ENCODE peak calls at places on chromosomes 7 and 10, in five cellular contexts. I is A549, F is right atrium auricular region, S is transverse colon, Y is OCI-LY7. N is an unnamed sample.

GRCh38 chr10:73956476-73957338 is 41.2 kb upstream of the VCL start:
- DNase-seq in I (no peak), S (no peak), Y (peak), F (no peak), N (no peak)

GRCh38 chr7:135200824-135201331 is 10.4 kb downstream of the WDR91 start:
- DNase-seq in I (no peak), S (no peak), F (no peak), Y (no peak), N (no peak)

GRCh38 chr10:50614444-50615137 is 9.2 kb downstream of the SGMS1 start:
- DNase-seq in I (peak), Y (peak), S (no peak), F (no peak), N (peak)

GRCh38 chr7:77409739-77410545 is 6.2 kb downstream of the GSAP start:
- DNase-seq in F (no peak), I (peak), S (no peak), Y (no peak), N (no peak)

GRCh38 chr7:20329389-20330175 is 1.1 kb upstream of the ITGB8 start:
- DNase-seq in F (peak), I (peak), Y (no peak), S (peak), N (peak)

GRCh38 chr7:6166443-6166871 is 106.0 kb downstream of the CYTH3 start:
- DNase-seq in I (no peak), S (no peak), F (no peak), Y (peak), N (no peak)

GRCh38 chr7:7504910-7505704 is 30.6 kb downstream of the COL28A1 start:
- DNase-seq in S (no peak), Y (no peak), F (no peak), I (no peak), N (no peak)

GRCh38 chr7:75931676-75932075 is 16.7 kb downstream of the POR start:
- DNase-seq in Y (no peak), S (no peak), I (no peak), F (no peak), N (peak)

GRCh38 chr10:100882681-100883321 is 30.0 kb upstream of the SLF2 start:
- DNase-seq in Y (no peak), S (no peak), F (no peak), I (no peak), N (no peak)

GRCh38 chr10:97046426-97047072 is 139.2 kb downstream of the SLIT1 start:
- DNase-seq in F (no peak), S (no peak), Y (no peak), I (no peak), N (no peak)

DNA sequence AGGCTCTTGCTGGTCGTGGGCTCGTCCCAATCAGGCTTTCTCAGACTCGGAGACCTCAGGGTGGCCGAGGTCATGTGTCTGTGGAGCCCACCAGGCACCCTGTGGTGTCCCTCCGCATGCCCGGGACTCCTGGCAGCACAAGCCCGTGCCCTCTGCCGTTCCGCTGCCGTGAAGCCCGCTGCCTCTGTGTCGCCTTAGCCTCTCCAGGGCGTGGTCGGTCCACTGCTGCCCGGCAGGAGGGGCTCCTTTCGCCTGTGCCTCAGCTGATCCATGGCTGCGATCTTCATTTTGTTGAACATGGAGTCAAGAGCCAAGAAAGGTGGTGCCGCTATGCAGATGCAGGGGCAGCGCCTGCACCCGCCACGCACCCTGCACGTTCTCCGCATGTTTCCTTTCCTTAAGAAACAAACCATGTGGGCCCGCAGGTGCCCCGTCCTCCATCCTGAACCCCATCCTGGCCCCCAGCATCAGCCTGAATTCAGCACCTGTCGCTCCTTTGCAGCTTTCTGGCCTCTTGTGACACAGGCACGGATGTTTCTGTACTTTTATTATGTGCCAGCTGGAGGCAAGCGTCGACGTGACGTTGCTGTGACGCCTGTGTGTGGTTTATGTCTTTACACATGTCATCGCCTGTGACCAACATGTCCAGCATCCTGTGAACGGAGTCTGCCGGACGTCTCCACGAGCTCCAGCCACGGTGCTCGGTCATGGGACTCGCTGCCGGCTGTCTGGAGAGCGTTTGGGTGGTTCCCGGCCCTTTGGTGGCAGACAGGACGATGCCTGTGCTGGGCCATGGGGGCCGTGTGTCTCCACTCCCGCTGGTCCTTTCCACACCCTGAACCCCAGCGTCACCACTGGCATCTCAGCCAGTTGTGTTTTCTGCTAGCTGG is 69.9 kb downstream of the NKX6-2 start:
- DNase-seq in S (no peak), I (no peak), F (no peak), Y (no peak), N (no peak)
- H3K27ac ChIP-seq in S (no peak), I (no peak), F (no peak), Y (no peak), N (no peak)

DNA sequence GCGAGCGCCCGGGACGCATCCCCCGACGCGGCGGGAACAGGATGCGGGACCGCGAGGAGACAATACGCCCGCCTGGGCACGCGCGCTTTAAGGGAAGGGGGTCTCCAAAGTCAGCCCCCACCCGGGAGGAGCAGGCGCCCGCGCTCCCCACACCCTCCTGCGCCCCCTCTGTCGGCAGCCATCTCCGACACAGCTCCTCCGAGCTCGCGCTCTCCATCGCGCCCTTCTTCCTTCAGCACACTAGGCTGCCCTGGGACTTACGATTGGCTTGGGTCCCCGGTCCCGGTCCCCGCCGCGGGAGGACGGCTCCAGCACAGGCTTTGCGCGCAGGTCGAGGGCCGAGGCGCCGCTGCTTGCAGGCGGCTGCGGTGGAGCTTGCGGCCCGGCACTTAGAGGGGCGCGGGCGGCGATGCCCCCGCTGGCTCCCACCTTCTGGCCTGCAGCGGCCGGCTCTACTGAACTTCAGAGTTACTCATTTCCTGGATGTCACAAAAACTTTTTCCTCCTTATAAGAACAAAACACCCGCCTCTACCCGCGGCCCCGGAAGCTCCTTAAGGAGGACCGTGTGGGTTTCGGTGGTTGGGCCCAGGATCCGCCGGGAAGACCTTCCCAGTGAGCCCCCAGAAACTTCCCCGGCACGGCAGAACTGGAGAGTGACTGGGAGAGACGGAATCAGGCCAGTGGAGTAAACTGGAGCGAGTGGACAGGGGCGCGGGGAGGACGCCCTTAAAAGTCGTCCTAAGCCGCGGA is at the start of gene ITPRIP:
- DNase-seq in F (peak), S (peak), I (peak), Y (peak), N (peak)
- TF ChIP-seq CTCF in F (peak), S (no peak), I (no peak), Y (peak), N (peak)

DNA sequence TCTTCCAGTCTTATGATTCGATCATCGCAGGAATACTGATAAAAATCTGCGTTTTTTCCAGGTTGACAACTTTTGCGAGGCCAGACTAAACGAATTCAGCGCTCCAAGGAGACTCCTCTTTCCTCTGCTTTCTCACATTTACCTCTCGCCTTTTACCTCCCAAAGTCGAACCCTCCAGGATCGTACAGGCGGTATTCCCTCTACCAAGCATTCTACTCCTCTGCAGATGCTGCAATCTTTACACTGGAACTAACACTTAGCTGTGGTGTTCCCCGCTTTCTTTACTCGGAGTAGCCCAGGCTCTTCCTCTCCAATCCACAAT is 449 bp downstream of the NUDT5 start:
- DNase-seq in F (no peak), I (no peak), Y (peak), S (no peak), N (no peak)
- H3K27ac ChIP-seq in F (peak), I (peak), Y (peak), S (peak), N (peak)

GRCh38 chr7:45582868-45583277 is 8.7 kb downstream of the ADCY1 start:
- DNase-seq in Y (no peak), I (no peak), S (no peak), F (no peak), N (peak)
- TF ChIP-seq CTCF in Y (no peak), I (no peak), S (no peak), F (no peak), N (no peak)

GRCh38 chr10:95428702-95429101 is 132.5 kb downstream of the SORBS1 start:
- DNase-seq in S (no peak), I (no peak), F (no peak), Y (no peak), N (no peak)
- H3K27ac ChIP-seq in S (no peak), I (no peak), F (peak), Y (no peak), N (no peak)